ENCODE peak calls at places on chromosomes 13 and 19, in four cellular contexts. E is HepG2, H is H1, K is GM12878. F is an unnamed sample.

GRCh38 chr19:7492142-7493055 is 3.6 kb upstream of the PEX11G start:
- DNase-seq in E (no peak), K (no peak), H (no peak), F (no peak)

GRCh38 chr13:33135097-33135496 is 118.9 kb downstream of the KL start:
- DNase-seq in E (no peak), H (no peak), K (peak; percentile 45), F (no peak)

GRCh38 chr13:113354831-113355610 is 8.9 kb downstream of the GRTP1 start:
- DNase-seq in E (no peak), H (no peak), K (no peak), F (no peak)

GRCh38 chr19:4007021-4007835 is at the start of gene PIAS4:
- DNase-seq in E (peak; percentile 87), K (peak; percentile 69), H (peak; percentile 93), F (peak; percentile 94)

GRCh38 chr19:55382013-55382412 is 2.1 kb downstream of the TMEM238 start:
- DNase-seq in K (no peak), E (no peak), H (no peak), F (no peak)

GRCh38 chr13:40346592-40346991 is 319.8 kb downstream of the FOXO1 start:
- DNase-seq in K (no peak), E (no peak), H (no peak), F (no peak)

GRCh38 chr13:113978741-113979481 is 5.0 kb upstream of the C13orf46 start:
- DNase-seq in K (no peak), H (no peak), E (no peak), F (no peak)

GRCh38 chr19:44585371-44586141 is 27.8 kb upstream of the IGSF23 start:
- DNase-seq in H (no peak), K (no peak), E (no peak), F (no peak)

GRCh38 chr13:50355797-50356196 is 340.6 kb downstream of the KCNRG start:
- DNase-seq in K (peak; percentile 9), H (no peak), E (no peak), F (no peak)

GRCh38 chr19:4713384-4713951 is 10.2 kb downstream of the DPP9 start:
- DNase-seq in E (no peak), H (no peak), K (no peak), F (no peak)

GRCh38 chr13:51234676-51235075 is 12.5 kb downstream of the FAM124A start:
- DNase-seq in K (no peak), E (no peak), H (no peak), F (no peak)

GRCh38 chr13:24270639-24271131 is 38.7 kb upstream of the C1QTNF9 start:
- DNase-seq in K (peak; percentile 38), H (no peak), E (peak; percentile 47), F (no peak)

GRCh38 chr19:13920940-13921744 is 15.1 kb downstream of the CC2D1A start:
- DNase-seq in K (peak; percentile 25), E (peak; percentile 57), H (peak; percentile 51), F (peak; percentile 50)

GRCh38 chr13:80072231-80072630 is 268.7 kb downstream of the SPRY2 start:
- DNase-seq in H (no peak), E (no peak), K (no peak), F (no peak)

GRCh38 chr19:49271080-49271753 is 53.8 kb downstream of the SLC6A16 start:
- DNase-seq in E (no peak), H (peak; percentile 13), K (no peak), F (no peak)

GRCh38 chr19:18743281-18743825 is 47.8 kb downstream of the COMP start:
- DNase-seq in E (no peak), H (no peak), K (no peak), F (no peak)

GRCh38 chr19:52734340-52734892 is 428 bp downstream of the ZNF611 start:
- DNase-seq in H (no peak), K (no peak), E (no peak), F (no peak)

GRCh38 chr19:11191273-11191755 is 6.0 kb downstream of the KANK2 start:
- DNase-seq in E (no peak), K (no peak), H (peak; percentile 59), F (no peak)

GRCh38 chr13:107208889-107209288 is 641.0 kb upstream of the ARGLU1 start:
- DNase-seq in H (no peak), K (no peak), E (no peak), F (no peak)

GRCh38 chr13:72983085-72983768 is 75.6 kb upstream of the KLF5 start:
- DNase-seq in K (no peak), H (no peak), E (peak; percentile 30), F (no peak)

GRCh38 chr19:18519962-18520847 is 1.7 kb downstream of the ELL start:
- DNase-seq in H (peak; percentile 68), K (no peak), E (peak; percentile 95), F (peak; percentile 47)

GRCh38 chr19:50711805-50712204 is 7.8 kb downstream of the SHANK1 start:
- DNase-seq in H (no peak), E (no peak), K (no peak), F (no peak)

GRCh38 chr13:66835040-66835628 is 395.0 kb downstream of the PCDH9 start:
- DNase-seq in H (no peak), K (no peak), E (peak; percentile 24), F (no peak)

GRCh38 chr19:39325778-39326680 is 5.4 kb upstream of the LRFN1 start:
- DNase-seq in H (no peak), K (no peak), E (peak; percentile 22), F (no peak)

GRCh38 chr19:42111384-42111783 is 20.9 kb downstream of the POU2F2 start:
- DNase-seq in E (no peak), H (no peak), K (no peak), F (no peak)

GRCh38 chr13:59413121-59413520 is 750.6 kb downstream of the DIAPH3 start:
- DNase-seq in K (peak; percentile 9), H (no peak), E (no peak), F (no peak)

GRCh38 chr13:113804017-113804702 is 45.1 kb downstream of the TMEM255B start:
- DNase-seq in E (no peak), K (no peak), H (no peak), F (no peak)

GRCh38 chr13:82636119-82636518 is 1246.2 kb downstream of the SLITRK1 start:
- DNase-seq in K (no peak), E (no peak), H (no peak), F (no peak)

GRCh38 chr13:23411220-23411619 is 22.3 kb downstream of the SACS start:
- DNase-seq in H (no peak), K (no peak), E (no peak), F (no peak)

GRCh38 chr13:94312511-94313191 is 166.8 kb downstream of the DCT start:
- DNase-seq in E (no peak), H (no peak), K (peak; percentile 62), F (peak; percentile 25)

GRCh38 chr19:47750752-47751151 is 5.4 kb downstream of the NOP53 start:
- DNase-seq in E (no peak), H (no peak), K (no peak), F (no peak)
- H3K4me1 ChIP-seq in E (peaks cover 36% of the 10 kb centered on the region), H (no peaks in the 10 kb centered on the region), K (peaks cover 6% of the 10 kb centered on the region), F (peaks cover 3% of the 10 kb centered on the region)

GRCh38 chr19:1980068-1980467 is 35.4 kb downstream of the BTBD2 start:
- DNase-seq in H (no peak), K (no peak), E (no peak), F (no peak)
- TF ChIP-seq SUZ12 in H (no peak), K (no peak), E (no peak), F (no peak)

GRCh38 chr19:16849168-16849567 is 20.0 kb downstream of the SIN3B start:
- DNase-seq in K (no peak), H (no peak), E (no peak), F (no peak)
- H3K36me3 ChIP-seq in K (peaks cover 21% of the 10 kb centered on the region), H (peaks cover 54% of the 10 kb centered on the region), E (peaks cover 31% of the 10 kb centered on the region), F (peaks cover 99% of the 10 kb centered on the region)

DNA sequence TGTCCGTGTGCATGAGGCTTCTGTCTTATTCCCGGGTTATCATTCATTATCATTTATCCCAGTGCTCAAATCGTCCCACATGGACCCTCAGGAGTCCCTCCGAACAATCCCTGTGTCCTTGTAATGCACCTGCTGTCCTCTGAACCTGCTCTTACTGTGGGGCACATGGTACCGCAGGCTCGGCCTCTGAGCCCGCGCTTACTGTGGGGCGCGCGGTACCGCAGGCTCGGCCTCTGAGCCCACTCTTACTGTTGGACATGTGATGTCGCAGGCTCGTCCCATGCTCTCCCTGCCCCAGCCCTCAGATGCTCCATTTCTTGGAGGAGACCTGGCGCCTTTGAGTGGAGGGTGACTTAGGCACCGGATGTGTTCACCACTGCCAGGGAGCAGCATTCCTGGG is 16.8 kb upstream of the ZNF554 start:
- DNase-seq in K (no peak), H (no peak), E (no peak), F (no peak)
- H3K4me1 ChIP-seq in K (no peaks in the 10 kb centered on the region), H (no peaks in the 10 kb centered on the region), E (no peaks in the 10 kb centered on the region), F (peaks cover 2% of the 10 kb centered on the region)

F was measured in NT2/D1.